ENCODE peak calls at places on chromosome 13, in four cellular contexts. T is GM23338, X is neural progenitor cell, O is PC-3. I is an unnamed sample.

GRCh38 chr13:68234278-68234677 is 1004.1 kb upstream of the PCDH9 start:
- DNase-seq in O (peak), X (peak), T (peak), I (no peak)

GRCh38 chr13:78576266-78576665 is 27.1 kb downstream of the POU4F1 start:
- DNase-seq in O (no peak), T (no peak), X (no peak), I (no peak)

GRCh38 chr13:41916173-41916954 is 44.5 kb downstream of the VWA8 start:
- DNase-seq in X (no peak), T (no peak), O (peak), I (peak)

GRCh38 chr13:93007928-93008327 is 218.7 kb upstream of the GPC6 start:
- DNase-seq in O (no peak), X (no peak), T (no peak), I (no peak)

GRCh38 chr13:51249767-51250741 is 27.9 kb downstream of the FAM124A start:
- DNase-seq in X (no peak), O (no peak), T (peak), I (no peak)

GRCh38 chr13:90414691-90415596 is 932.5 kb upstream of the MIR17HG start:
- DNase-seq in T (peak), X (no peak), O (peak), I (no peak)

GRCh38 chr13:45331981-45332830 is 8.8 kb downstream of the TPT1 start:
- DNase-seq in T (no peak), O (peak), X (no peak), I (no peak)

GRCh38 chr13:76754414-76754813 is 131.8 kb downstream of the KCTD12 start:
- DNase-seq in T (no peak), X (no peak), O (no peak), I (no peak)

GRCh38 chr13:31967155-31967554 is 64.4 kb upstream of the FRY start:
- DNase-seq in X (no peak), O (no peak), T (peak), I (no peak)

GRCh38 chr13:41241626-41242025 is 21.8 kb downstream of the MTRF1 start:
- DNase-seq in T (no peak), O (no peak), X (no peak), I (no peak)

GRCh38 chr13:41222259-41222852 is 28.0 kb upstream of the KBTBD7 start:
- DNase-seq in X (peak), O (peak), T (peak), I (peak)

GRCh38 chr13:71169125-71169524 is 697.9 kb downstream of the DACH1 start:
- DNase-seq in T (no peak), O (no peak), X (no peak), I (no peak)

GRCh38 chr13:59318320-59318930 is 845.3 kb downstream of the DIAPH3 start:
- DNase-seq in X (peak), O (peak), T (peak), I (peak)

GRCh38 chr13:40026174-40026585 is 370.7 kb downstream of the COG6 start:
- DNase-seq in T (no peak), X (no peak), O (no peak), I (peak)

GRCh38 chr13:63774133-63774532 is 2358.5 kb upstream of the PCDH20 start:
- DNase-seq in X (no peak), T (no peak), O (peak), I (no peak)

GRCh38 chr13:59829690-59830089 is 334.0 kb downstream of the DIAPH3 start:
- DNase-seq in X (no peak), T (no peak), O (peak), I (no peak)

GRCh38 chr13:23709521-23709920 is 139.3 kb downstream of the TNFRSF19 start:
- DNase-seq in O (peak), X (no peak), T (no peak), I (no peak)

GRCh38 chr13:79457948-79458347 is 23.0 kb upstream of the NDFIP2 start:
- DNase-seq in O (peak), T (no peak), X (no peak), I (no peak)

GRCh38 chr13:75299913-75300862 is 181.8 kb downstream of the TBC1D4 start:
- DNase-seq in X (no peak), O (peak), T (no peak), I (peak)

GRCh38 chr13:82878536-82878935 is 1003.7 kb downstream of the SLITRK1 start:
- DNase-seq in O (peak), T (no peak), X (no peak), I (no peak)

GRCh38 chr13:33111414-33112110 is 95.3 kb downstream of the KL start:
- DNase-seq in T (no peak), X (no peak), O (no peak), I (no peak)

GRCh38 chr13:45859682-45860081 is 8.1 kb upstream of the SIAH3 start:
- DNase-seq in O (no peak), T (peak), X (peak), I (no peak)

GRCh38 chr13:68708336-68708908 is 1399.2 kb upstream of the ATXN8OS start:
- DNase-seq in O (no peak), T (no peak), X (no peak), I (no peak)

GRCh38 chr13:71395053-71395452 is 472.0 kb downstream of the DACH1 start:
- DNase-seq in O (no peak), X (no peak), T (no peak), I (no peak)

GRCh38 chr13:90918551-90918950 is 428.9 kb upstream of the MIR17HG start:
- DNase-seq in T (no peak), X (no peak), O (peak), I (no peak)

GRCh38 chr13:106197506-106197905 is 338.0 kb downstream of the EFNB2 start:
- DNase-seq in X (no peak), O (no peak), T (no peak), I (no peak)

GRCh38 chr13:47117268-47117667 is 220.4 kb upstream of the HTR2A start:
- DNase-seq in T (no peak), O (peak), X (no peak), I (no peak)

GRCh38 chr13:39765801-39766463 is 110.5 kb downstream of the COG6 start:
- DNase-seq in X (peak), O (peak), T (peak), I (no peak)

GRCh38 chr13:34076943-34077703 is 259.2 kb downstream of the RFC3 start:
- DNase-seq in O (peak), X (peak), T (peak), I (peak)

GRCh38 chr13:21717817-21718216 is 46.9 kb downstream of the FGF9 start:
- DNase-seq in T (peak), O (peak), X (peak), I (no peak)

GRCh38 chr13:98299954-98300350 is 122.9 kb upstream of the RNF113B start:
- DNase-seq in O (no peak), X (no peak), T (no peak), I (no peak)

GRCh38 chr13:21364357-21364756 is 94.7 kb downstream of the ZDHHC20 start:
- DNase-seq in X (no peak), T (no peak), O (no peak), I (no peak)

GRCh38 chr13:51444922-51445321 is 7.9 kb downstream of the INTS6 start:
- DNase-seq in O (peak), X (no peak), T (peak), I (no peak)

GRCh38 chr13:91664036-91664435 is 265.6 kb downstream of the GPC5 start:
- DNase-seq in T (no peak), X (no peak), O (peak), I (no peak)

GRCh38 chr13:106619688-106620555 is 52.0 kb upstream of the ARGLU1 start:
- DNase-seq in O (peak), T (peak), X (peak), I (peak)

GRCh38 chr13:112809332-112810310 is 119.8 kb downstream of the ATP11A start:
- DNase-seq in X (no peak), O (no peak), T (no peak), I (no peak)

DNA sequence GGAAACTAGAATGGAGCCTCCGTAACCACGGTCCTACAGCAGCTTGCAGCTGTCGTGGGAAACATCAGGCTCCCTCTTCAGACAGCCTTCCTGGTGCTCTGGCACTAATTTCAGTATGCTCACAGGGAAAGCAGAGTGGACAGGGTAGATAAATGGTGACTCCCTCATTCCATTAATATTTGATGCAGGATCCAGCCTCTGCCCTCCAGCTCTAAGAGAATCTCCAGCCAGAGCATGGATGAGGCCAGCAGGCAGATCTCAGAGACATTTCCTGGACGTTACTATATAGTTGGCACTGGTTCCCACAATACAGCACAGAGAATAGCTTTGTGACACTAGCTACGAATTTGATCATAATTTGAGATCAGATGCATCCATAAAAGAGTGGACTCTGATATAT is 341.4 kb downstream of the LIG4 start:
- DNase-seq in X (no peak), O (no peak), T (no peak), I (no peak)
- TF ChIP-seq CTCF in X (no peak), O (no peak), T (no peak), I (no peak)

DNA sequence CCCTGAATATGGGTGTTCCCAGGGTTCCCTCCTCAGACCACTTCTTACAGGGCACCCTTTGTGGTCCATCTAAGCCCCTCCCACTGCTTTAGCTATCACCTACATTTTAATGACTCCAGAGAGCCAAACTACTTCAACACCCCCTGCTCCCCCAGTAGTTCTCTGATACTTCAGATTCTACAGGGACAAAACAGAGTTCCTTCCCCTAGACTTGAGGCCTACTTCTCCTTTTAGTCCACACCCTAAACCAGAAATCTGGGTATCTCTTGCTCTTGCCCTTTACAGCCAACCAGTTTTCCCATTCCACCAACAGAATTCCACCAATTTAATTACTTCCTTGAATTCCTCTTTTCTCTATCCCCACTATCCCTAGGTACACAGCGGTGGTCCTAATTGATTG is 107.2 kb downstream of the KCNRG start:
- DNase-seq in X (peak), O (no peak), T (peak), I (no peak)
- TF ChIP-seq EZH2phosphoT487 in X (no peak), O (no peak), T (no peak), I (no peak)

DNA sequence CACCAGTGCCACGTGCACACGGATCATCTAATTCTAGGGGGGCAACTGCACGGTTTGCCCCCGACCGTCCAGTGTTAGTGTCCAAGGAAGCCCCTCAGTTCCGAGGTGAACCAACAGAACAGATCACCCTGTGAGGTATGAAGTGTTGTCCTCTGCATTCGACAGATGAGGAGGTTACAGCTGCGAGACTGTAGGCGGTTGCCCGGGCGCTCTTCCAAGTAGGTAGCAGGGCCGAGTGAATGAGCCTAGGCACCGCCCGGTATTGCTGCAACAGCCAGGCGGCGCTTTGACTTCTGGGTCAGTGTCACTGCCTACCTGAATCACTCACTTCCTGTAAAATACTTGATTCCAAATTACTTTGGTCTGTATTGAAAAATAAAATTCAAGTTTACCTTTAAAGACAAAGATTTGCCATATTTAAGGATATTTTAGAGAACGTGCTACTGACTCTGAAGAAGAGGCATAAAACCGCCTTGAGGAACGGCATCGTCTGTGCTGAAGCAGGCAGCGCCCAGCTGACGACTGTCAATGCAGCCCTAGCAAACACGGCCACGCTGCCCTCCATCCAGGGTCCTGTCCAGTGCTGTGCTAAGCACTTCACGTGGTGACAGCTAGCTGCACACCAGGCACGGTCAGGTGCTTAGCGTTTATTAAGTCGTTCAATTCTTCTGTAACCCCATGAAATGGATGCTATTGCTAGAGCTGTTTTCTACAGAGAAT is 19.3 kb upstream of the RASA3 start:
- DNase-seq in T (no peak), X (no peak), O (peak), I (no peak)
- TF ChIP-seq EZH2 in T (no peak), X (no peak), O (no peak), I (no peak)

DNA sequence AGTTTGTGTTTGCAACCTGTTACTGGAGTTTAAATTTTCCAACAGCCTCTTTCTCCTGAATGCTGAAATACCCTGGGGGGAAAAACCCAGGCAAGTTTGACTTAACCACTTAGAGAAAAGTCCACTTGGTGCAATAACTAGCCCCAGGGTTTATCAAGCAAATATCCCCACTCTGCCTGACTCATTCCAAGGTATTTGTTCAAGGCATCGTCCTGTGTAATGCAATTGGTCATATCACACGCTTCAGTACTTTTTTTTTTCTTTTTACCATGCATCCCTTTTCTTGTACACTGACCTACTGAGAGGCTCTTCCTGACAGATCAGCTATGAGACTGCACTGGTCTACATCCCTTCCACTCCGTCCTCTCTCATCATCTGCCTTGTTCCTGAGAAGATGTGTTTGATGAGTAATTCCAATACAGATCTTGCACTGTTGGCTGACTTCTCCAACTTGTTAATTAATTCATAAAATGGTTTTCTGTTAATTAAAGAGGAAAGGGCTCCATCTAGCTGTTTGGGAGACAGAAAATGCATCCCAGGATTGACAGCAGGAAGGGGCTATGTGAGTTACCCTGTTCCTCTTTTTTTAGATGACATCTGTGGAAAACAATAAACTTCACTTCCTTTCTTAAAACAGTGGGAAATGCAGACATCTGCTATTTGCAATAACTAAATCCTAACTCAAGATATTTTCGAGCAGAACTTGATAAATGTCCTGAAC is 212.6 kb upstream of the IRS2 start:
- DNase-seq in T (no peak), O (peak), X (no peak), I (no peak)
- TF ChIP-seq CTCF in T (no peak), O (peak), X (no peak), I (no peak)

GRCh38 chr13:94596575-94596971 is 621 bp upstream of the TGDS start:
- DNase-seq in T (no peak), X (no peak), O (no peak), I (no peak)

GRCh38 chr13:94595943-94596574 is at the start of gene TGDS:
- DNase-seq in O (peak), X (peak), T (peak), I (peak)

GRCh38 chr13:94599877-94600276 is 1.8 kb upstream of the GPR180 start:
- DNase-seq in T (no peak), O (no peak), X (no peak), I (no peak)

GRCh38 chr13:94595006-94595942 is 678 bp downstream of the TGDS start:
- DNase-seq in T (peak), O (peak), X (peak), I (peak)

GRCh38 chr13:94598281-94598680 is 2.3 kb upstream of the TGDS start:
- DNase-seq in X (no peak), T (no peak), O (no peak), I (no peak)
- TF ChIP-seq EZH2phosphoT487 in X (no peak), T (no peak), O (no peak), I (no peak)

GRCh38 chr13:110560606-110561334 is 752 bp downstream of the RAB20 start:
- DNase-seq in X (peak), T (peak), O (peak), I (peak)

GRCh38 chr13:110563463-110563774 is 1.9 kb upstream of the RAB20 start:
- DNase-seq in O (no peak), X (no peak), T (no peak), I (no peak)

GRCh38 chr13:110559986-110560385 is 1.5 kb downstream of the RAB20 start:
- DNase-seq in O (peak), X (no peak), T (no peak), I (no peak)

GRCh38 chr13:110562696-110563462 is 1.4 kb upstream of the RAB20 start:
- DNase-seq in O (no peak), X (no peak), T (no peak), I (no peak)

GRCh38 chr13:110561335-110562033 is at the start of gene RAB20:
- DNase-seq in O (peak), T (peak), X (peak), I (peak)
- TF ChIP-seq EZH2 in O (no peak), T (no peak), X (peak), I (no peak)

DNA sequence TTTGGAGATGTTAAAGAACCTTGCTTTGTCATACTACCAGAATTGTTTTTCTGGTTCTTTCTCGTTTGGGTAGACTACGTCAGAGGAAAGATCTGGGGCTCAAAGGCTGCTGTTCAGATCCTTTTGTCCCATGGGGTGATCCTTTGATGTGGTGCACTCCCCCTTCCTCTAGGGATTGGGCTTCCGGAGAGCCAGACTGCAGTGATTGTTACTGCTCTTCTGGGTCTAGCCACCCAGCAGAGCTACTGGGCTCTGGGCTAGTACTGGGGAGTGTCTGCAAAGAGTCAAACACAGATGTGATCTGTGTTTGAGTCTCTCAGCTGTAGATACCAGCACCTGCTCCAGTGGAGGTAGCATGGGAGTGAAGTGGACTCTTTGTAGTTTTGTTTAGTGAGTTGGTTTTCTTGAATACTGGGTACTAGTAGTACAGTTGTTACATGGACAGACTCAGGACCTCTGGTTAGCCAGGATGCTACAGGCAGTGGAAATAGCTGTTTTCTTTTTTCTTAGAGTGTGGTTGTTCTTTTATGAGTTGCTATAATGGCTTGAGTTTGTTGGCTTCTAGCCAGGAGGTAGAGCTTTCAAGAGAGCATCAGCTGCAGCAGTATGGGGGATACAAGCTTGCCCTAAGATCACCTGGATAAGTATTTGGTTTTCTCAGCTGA is 34.4 kb downstream of the DNAJC15 start:
- DNase-seq in O (no peak), T (peak), X (peak), I (no peak)
- TF ChIP-seq CTCF in O (no peak), T (no peak), X (no peak), I (no peak)

GRCh38 chr13:97254809-97255208 is 32.7 kb downstream of the MBNL2 start:
- DNase-seq in T (no peak), X (no peak), O (peak), I (no peak)

GRCh38 chr13:97257800-97258799 is 36.0 kb downstream of the MBNL2 start:
- DNase-seq in X (peak), O (peak), T (peak), I (peak)

GRCh38 chr13:97255515-97255999 is 33.4 kb downstream of the MBNL2 start:
- DNase-seq in X (no peak), O (no peak), T (no peak), I (no peak)

GRCh38 chr13:97257228-97257755 is 35.2 kb downstream of the MBNL2 start:
- DNase-seq in X (no peak), T (no peak), O (peak), I (no peak)

DNA sequence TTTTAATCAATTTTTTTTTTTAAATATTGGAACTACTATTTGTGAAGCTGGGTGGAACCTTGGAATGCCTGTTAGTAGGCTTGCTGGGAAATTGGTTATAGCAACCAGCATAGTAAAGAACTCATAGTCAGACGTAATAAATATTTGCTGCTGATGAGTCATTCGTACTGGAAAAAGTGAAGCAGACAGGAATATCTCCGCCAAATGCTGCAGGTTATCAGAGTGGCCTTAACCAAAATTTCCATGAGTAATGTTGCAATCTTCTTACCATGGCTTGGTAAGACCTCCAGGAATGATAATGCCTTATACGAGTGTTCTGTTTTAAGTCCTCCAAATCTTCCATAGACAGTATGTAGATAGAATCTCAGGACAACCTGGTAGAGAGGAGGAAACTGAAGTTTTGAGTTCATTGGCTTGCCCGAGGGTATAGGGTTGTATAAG is 34.2 kb downstream of the MBNL2 start:
- DNase-seq in T (no peak), X (no peak), O (peak), I (no peak)
- TF ChIP-seq EZH2phosphoT487 in T (no peak), X (no peak), O (no peak), I (no peak)